ENCODE peak calls at places on chromosomes 1 and 21, in ten cellular contexts. One of them, this sample, is unnamed.

GRCh38 chr1:26307363-26307781 is 936 bp upstream of the UBXN11 start:
- DNase-seq in nucleus accumbens: no peak
- DNase-seq in NCI-H446: no peak
- DNase-seq in endodermal cell: no peak
- DNase-seq in SJSA1: no peak
- DNase-seq in thoracic aorta: no peak
- DNase-seq in RKO: no peak
- DNase-seq in AG09319: no peak
- DNase-seq in left ventricle myocardium inferior: no peak
- DNase-seq in DND-41: no peak
- DNase-seq in this sample: no peak

GRCh38 chr1:226938903-226939438 is 1.1 kb upstream of the COQ8A start:
- DNase-seq in left ventricle myocardium inferior: no peak
- DNase-seq in SJSA1: no peak
- DNase-seq in endodermal cell: no peak
- DNase-seq in thoracic aorta: no peak
- DNase-seq in NCI-H446: no peak
- DNase-seq in AG09319: no peak
- DNase-seq in nucleus accumbens: no peak
- DNase-seq in RKO: peak; percentile 62
- DNase-seq in DND-41: peak; percentile 26
- DNase-seq in this sample: peak; percentile 26

GRCh38 chr1:42748461-42749410 is 8.7 kb upstream of the CLDN19 start:
- DNase-seq in DND-41: no peak
- DNase-seq in nucleus accumbens: no peak
- DNase-seq in AG09319: no peak
- DNase-seq in RKO: no peak
- DNase-seq in endodermal cell: no peak
- DNase-seq in NCI-H446: no peak
- DNase-seq in SJSA1: no peak
- DNase-seq in thoracic aorta: no peak
- DNase-seq in left ventricle myocardium inferior: no peak
- DNase-seq in this sample: no peak

GRCh38 chr1:3954391-3955160 is 54.5 kb upstream of the C1orf174 start:
- DNase-seq in left ventricle myocardium inferior: no peak
- DNase-seq in SJSA1: no peak
- DNase-seq in RKO: no peak
- DNase-seq in nucleus accumbens: no peak
- DNase-seq in thoracic aorta: no peak
- DNase-seq in DND-41: no peak
- DNase-seq in endodermal cell: no peak
- DNase-seq in NCI-H446: no peak
- DNase-seq in AG09319: no peak
- DNase-seq in this sample: no peak

GRCh38 chr1:226404063-226404903 is 3.6 kb downstream of the PARP1 start:
- DNase-seq in NCI-H446: no peak
- DNase-seq in thoracic aorta: no peak
- DNase-seq in DND-41: no peak
- DNase-seq in RKO: no peak
- DNase-seq in nucleus accumbens: no peak
- DNase-seq in SJSA1: no peak
- DNase-seq in endodermal cell: no peak
- DNase-seq in AG09319: peak; percentile 16
- DNase-seq in left ventricle myocardium inferior: no peak
- DNase-seq in this sample: no peak

GRCh38 chr1:157154940-157155514 is 16.8 kb upstream of the ETV3 start:
- DNase-seq in DND-41: no peak
- DNase-seq in RKO: no peak
- DNase-seq in nucleus accumbens: no peak
- DNase-seq in AG09319: no peak
- DNase-seq in endodermal cell: peak; percentile 74
- DNase-seq in left ventricle myocardium inferior: peak; percentile 41
- DNase-seq in thoracic aorta: no peak
- DNase-seq in NCI-H446: no peak
- DNase-seq in SJSA1: no peak
- DNase-seq in this sample: no peak

GRCh38 chr1:26584022-26584485 is 54.5 kb downstream of the RPS6KA1 start:
- DNase-seq in RKO: peak; percentile 74
- DNase-seq in thoracic aorta: no peak
- DNase-seq in left ventricle myocardium inferior: no peak
- DNase-seq in SJSA1: no peak
- DNase-seq in AG09319: no peak
- DNase-seq in endodermal cell: peak; percentile 86
- DNase-seq in nucleus accumbens: no peak
- DNase-seq in NCI-H446: no peak
- DNase-seq in DND-41: peak; percentile 23
- DNase-seq in this sample: no peak

GRCh38 chr1:200526709-200527612 is 93.6 kb downstream of the KIF14 start:
- DNase-seq in DND-41: no peak
- DNase-seq in thoracic aorta: no peak
- DNase-seq in endodermal cell: peak; percentile 61
- DNase-seq in SJSA1: no peak
- DNase-seq in RKO: no peak
- DNase-seq in nucleus accumbens: no peak
- DNase-seq in AG09319: no peak
- DNase-seq in NCI-H446: no peak
- DNase-seq in left ventricle myocardium inferior: no peak
- DNase-seq in this sample: no peak

GRCh38 chr1:174875306-174875705 is 124.4 kb upstream of the CACYBP start:
- DNase-seq in NCI-H446: no peak
- DNase-seq in nucleus accumbens: no peak
- DNase-seq in RKO: no peak
- DNase-seq in left ventricle myocardium inferior: no peak
- DNase-seq in AG09319: no peak
- DNase-seq in SJSA1: no peak
- DNase-seq in thoracic aorta: no peak
- DNase-seq in endodermal cell: peak; percentile 66
- DNase-seq in DND-41: no peak
- DNase-seq in this sample: no peak

GRCh38 chr1:150089846-150090520 is 22.4 kb downstream of the VPS45 start:
- DNase-seq in AG09319: no peak
- DNase-seq in NCI-H446: no peak
- DNase-seq in thoracic aorta: no peak
- DNase-seq in SJSA1: no peak
- DNase-seq in RKO: no peak
- DNase-seq in left ventricle myocardium inferior: no peak
- DNase-seq in DND-41: no peak
- DNase-seq in endodermal cell: no peak
- DNase-seq in nucleus accumbens: no peak
- DNase-seq in this sample: no peak

GRCh38 chr1:230230948-230231738 is 164.1 kb downstream of the GALNT2 start:
- DNase-seq in AG09319: no peak
- DNase-seq in SJSA1: no peak
- DNase-seq in left ventricle myocardium inferior: no peak
- DNase-seq in nucleus accumbens: no peak
- DNase-seq in DND-41: no peak
- DNase-seq in RKO: no peak
- DNase-seq in NCI-H446: no peak
- DNase-seq in endodermal cell: peak; percentile 87
- DNase-seq in thoracic aorta: no peak
- DNase-seq in this sample: no peak

GRCh38 chr1:95548211-95548610 is 314.2 kb downstream of the RWDD3 start:
- DNase-seq in SJSA1: no peak
- DNase-seq in thoracic aorta: no peak
- DNase-seq in left ventricle myocardium inferior: no peak
- DNase-seq in DND-41: no peak
- DNase-seq in AG09319: no peak
- DNase-seq in RKO: no peak
- DNase-seq in NCI-H446: no peak
- DNase-seq in endodermal cell: no peak
- DNase-seq in nucleus accumbens: no peak
- DNase-seq in this sample: no peak

GRCh38 chr1:53514436-53514835 is 55.2 kb downstream of the DMRTB1 start:
- DNase-seq in AG09319: no peak
- DNase-seq in DND-41: no peak
- DNase-seq in NCI-H446: no peak
- DNase-seq in RKO: no peak
- DNase-seq in left ventricle myocardium inferior: no peak
- DNase-seq in endodermal cell: no peak
- DNase-seq in SJSA1: no peak
- DNase-seq in nucleus accumbens: no peak
- DNase-seq in thoracic aorta: no peak
- DNase-seq in this sample: no peak

GRCh38 chr21:42233067-42233981 is 14.4 kb downstream of the ABCG1 start:
- DNase-seq in NCI-H446: no peak
- DNase-seq in DND-41: peak; percentile 57
- DNase-seq in left ventricle myocardium inferior: peak; percentile 84
- DNase-seq in thoracic aorta: peak; percentile 30
- DNase-seq in RKO: no peak
- DNase-seq in SJSA1: peak; percentile 34
- DNase-seq in nucleus accumbens: no peak
- DNase-seq in AG09319: no peak
- DNase-seq in endodermal cell: peak; percentile 68
- DNase-seq in this sample: no peak

GRCh38 chr1:212967767-212968166 is 17.4 kb downstream of the VASH2 start:
- DNase-seq in thoracic aorta: no peak
- DNase-seq in SJSA1: no peak
- DNase-seq in nucleus accumbens: no peak
- DNase-seq in NCI-H446: no peak
- DNase-seq in AG09319: no peak
- DNase-seq in endodermal cell: peak; percentile 86
- DNase-seq in RKO: peak; percentile 49
- DNase-seq in left ventricle myocardium inferior: no peak
- DNase-seq in DND-41: no peak
- DNase-seq in this sample: no peak

GRCh38 chr1:27176954-27177353 is 22.0 kb upstream of the SLC9A1 start:
- DNase-seq in AG09319: no peak
- DNase-seq in DND-41: no peak
- DNase-seq in endodermal cell: no peak
- DNase-seq in SJSA1: no peak
- DNase-seq in NCI-H446: no peak
- DNase-seq in RKO: no peak
- DNase-seq in thoracic aorta: no peak
- DNase-seq in nucleus accumbens: no peak
- DNase-seq in left ventricle myocardium inferior: no peak
- DNase-seq in this sample: no peak

GRCh38 chr1:197619008-197619640 is 156.2 kb downstream of the DENND1B start:
- DNase-seq in AG09319: no peak
- DNase-seq in DND-41: no peak
- DNase-seq in thoracic aorta: no peak
- DNase-seq in SJSA1: no peak
- DNase-seq in RKO: peak; percentile 47
- DNase-seq in endodermal cell: no peak
- DNase-seq in NCI-H446: peak; percentile 53
- DNase-seq in nucleus accumbens: no peak
- DNase-seq in left ventricle myocardium inferior: no peak
- DNase-seq in this sample: no peak

GRCh38 chr1:12532405-12533315 is 85.3 kb downstream of the DHRS3 start:
- DNase-seq in nucleus accumbens: no peak
- DNase-seq in NCI-H446: no peak
- DNase-seq in thoracic aorta: no peak
- DNase-seq in DND-41: no peak
- DNase-seq in endodermal cell: no peak
- DNase-seq in SJSA1: no peak
- DNase-seq in left ventricle myocardium inferior: no peak
- DNase-seq in AG09319: no peak
- DNase-seq in RKO: no peak
- DNase-seq in this sample: no peak

GRCh38 chr1:226989081-226989747 is 49.1 kb downstream of the COQ8A start:
- DNase-seq in RKO: no peak
- DNase-seq in left ventricle myocardium inferior: no peak
- DNase-seq in NCI-H446: no peak
- DNase-seq in nucleus accumbens: no peak
- DNase-seq in thoracic aorta: no peak
- DNase-seq in endodermal cell: no peak
- DNase-seq in SJSA1: no peak
- DNase-seq in AG09319: no peak
- DNase-seq in DND-41: no peak
- DNase-seq in this sample: no peak

GRCh38 chr1:8970870-8971337 is 25.2 kb downstream of the CA6 start:
- DNase-seq in NCI-H446: no peak
- DNase-seq in endodermal cell: no peak
- DNase-seq in left ventricle myocardium inferior: no peak
- DNase-seq in AG09319: no peak
- DNase-seq in thoracic aorta: no peak
- DNase-seq in DND-41: peak; percentile 64
- DNase-seq in SJSA1: no peak
- DNase-seq in nucleus accumbens: no peak
- DNase-seq in RKO: no peak
- DNase-seq in this sample: no peak

GRCh38 chr1:145990249-145991097 is 5.9 kb downstream of the TXNIP start:
- DNase-seq in thoracic aorta: no peak
- DNase-seq in DND-41: no peak
- DNase-seq in left ventricle myocardium inferior: no peak
- DNase-seq in endodermal cell: no peak
- DNase-seq in RKO: no peak
- DNase-seq in NCI-H446: no peak
- DNase-seq in nucleus accumbens: no peak
- DNase-seq in SJSA1: no peak
- DNase-seq in AG09319: no peak
- DNase-seq in this sample: no peak

GRCh38 chr1:25724986-25725385 is 75.0 kb upstream of the SELENON start:
- DNase-seq in NCI-H446: no peak
- DNase-seq in endodermal cell: no peak
- DNase-seq in RKO: no peak
- DNase-seq in thoracic aorta: no peak
- DNase-seq in left ventricle myocardium inferior: no peak
- DNase-seq in SJSA1: no peak
- DNase-seq in DND-41: no peak
- DNase-seq in nucleus accumbens: no peak
- DNase-seq in AG09319: no peak
- DNase-seq in this sample: no peak

GRCh38 chr1:201603613-201604232 is 64.8 kb downstream of the NAV1 start:
- DNase-seq in DND-41: no peak
- DNase-seq in nucleus accumbens: no peak
- DNase-seq in AG09319: no peak
- DNase-seq in thoracic aorta: no peak
- DNase-seq in left ventricle myocardium inferior: no peak
- DNase-seq in RKO: no peak
- DNase-seq in endodermal cell: no peak
- DNase-seq in NCI-H446: no peak
- DNase-seq in SJSA1: peak; percentile 88
- DNase-seq in this sample: no peak

GRCh38 chr1:243587823-243588560 is 262.1 kb downstream of the AKT3 start:
- DNase-seq in SJSA1: no peak
- DNase-seq in NCI-H446: no peak
- DNase-seq in nucleus accumbens: no peak
- DNase-seq in RKO: no peak
- DNase-seq in left ventricle myocardium inferior: no peak
- DNase-seq in DND-41: no peak
- DNase-seq in endodermal cell: no peak
- DNase-seq in AG09319: no peak
- DNase-seq in thoracic aorta: no peak
- DNase-seq in this sample: no peak

GRCh38 chr1:205590777-205591513 is 40.9 kb downstream of the ELK4 start:
- DNase-seq in thoracic aorta: no peak
- DNase-seq in endodermal cell: peak; percentile 33
- DNase-seq in left ventricle myocardium inferior: no peak
- DNase-seq in AG09319: no peak
- DNase-seq in DND-41: no peak
- DNase-seq in NCI-H446: no peak
- DNase-seq in nucleus accumbens: no peak
- DNase-seq in RKO: no peak
- DNase-seq in SJSA1: no peak
- DNase-seq in this sample: no peak

GRCh38 chr21:43728467-43729390 is 9.8 kb downstream of the PDXK start:
- DNase-seq in SJSA1: peak; percentile 97
- DNase-seq in endodermal cell: peak; percentile 93
- DNase-seq in RKO: no peak
- DNase-seq in AG09319: peak; percentile 90
- DNase-seq in DND-41: peak; percentile 23
- DNase-seq in left ventricle myocardium inferior: peak; percentile 95
- DNase-seq in thoracic aorta: peak; percentile 87
- DNase-seq in NCI-H446: no peak
- DNase-seq in nucleus accumbens: peak; percentile 95
- DNase-seq in this sample: peak; percentile 89

GRCh38 chr1:92210701-92211100 is 7.0 kb upstream of the C1orf146 start:
- DNase-seq in SJSA1: no peak
- DNase-seq in DND-41: no peak
- DNase-seq in left ventricle myocardium inferior: no peak
- DNase-seq in thoracic aorta: no peak
- DNase-seq in nucleus accumbens: no peak
- DNase-seq in endodermal cell: no peak
- DNase-seq in RKO: no peak
- DNase-seq in NCI-H446: no peak
- DNase-seq in AG09319: no peak
- DNase-seq in this sample: no peak